ENCODE peak calls at places on chromosomes 13 and 19, in seven cellular contexts. X is PC-3; H is transverse colon; C is CD8-positive, alpha-beta T cell; G is astrocyte; W is breast epithelium; P is tibial artery. N is an unnamed sample.

GRCh38 chr19:44866672-44867071 is 20.6 kb downstream of the NECTIN2 start:
- DNase-seq in H (no peak), X (no peak), W (no peak), G (no peak), P (no peak), C (no peak), N (no peak)

GRCh38 chr13:106696140-106696539 is 128.2 kb upstream of the ARGLU1 start:
- DNase-seq in X (no peak), H (no peak), P (no peak), W (no peak), C (no peak), G (no peak), N (no peak)

GRCh38 chr19:48362716-48363499 is 832 bp downstream of the TMEM143 start:
- DNase-seq in C (peak; percentile 91), W (peak; percentile 93), X (peak; percentile 94), P (peak; percentile 97), H (peak; percentile 96), G (peak; percentile 89), N (peak; percentile 93)

GRCh38 chr19:14476663-14477401 is 1.7 kb upstream of the PTGER1 start:
- DNase-seq in X (peak; percentile 83), W (no peak), G (peak; percentile 68), C (peak; percentile 75), P (no peak), H (peak; percentile 46), N (no peak)

GRCh38 chr13:109454167-109454917 is 332.0 kb downstream of the IRS2 start:
- DNase-seq in W (no peak), C (no peak), G (peak; percentile 55), P (no peak), H (no peak), X (no peak), N (no peak)

GRCh38 chr19:7970716-7971448 is 27.4 kb upstream of the TIMM44 start:
- DNase-seq in H (peak; percentile 18), G (no peak), X (peak; percentile 76), C (no peak), P (no peak), W (no peak), N (peak; percentile 27)

GRCh38 chr19:38674388-38675133 is 27.1 kb downstream of the ACTN4 start:
- DNase-seq in X (no peak), W (no peak), P (no peak), H (no peak), G (peak; percentile 60), C (no peak), N (no peak)

GRCh38 chr19:44951179-44952159 is 3.7 kb upstream of the CLPTM1 start:
- DNase-seq in X (peak; percentile 71), W (peak; percentile 73), G (peak; percentile 52), C (peak; percentile 67), P (peak; percentile 71), H (peak; percentile 54), N (peak; percentile 67)

GRCh38 chr19:46350758-46351159 is 3.9 kb downstream of the PPP5C start:
- DNase-seq in X (no peak), H (no peak), P (no peak), W (no peak), G (no peak), C (no peak), N (peak; percentile 63)

GRCh38 chr19:41327499-41328156 is 17.7 kb downstream of the CCDC97 start:
- DNase-seq in C (peak; percentile 98), W (peak; percentile 78), P (peak; percentile 87), X (peak; percentile 81), H (peak; percentile 88), G (peak; percentile 58), N (peak; percentile 88)

GRCh38 chr13:103803349-103803748 is 737.1 kb upstream of the SLC10A2 start:
- DNase-seq in G (no peak), C (no peak), P (no peak), X (no peak), H (no peak), W (no peak), N (no peak)

GRCh38 chr19:1453525-1454371 is 3.8 kb downstream of the APC2 start:
- DNase-seq in P (no peak), X (peak; percentile 64), H (no peak), C (no peak), W (no peak), G (no peak), N (no peak)

GRCh38 chr19:40599331-40600085 is 1.7 kb upstream of the LTBP4 start:
- DNase-seq in P (peak; percentile 83), X (peak; percentile 7), W (no peak), G (no peak), H (no peak), C (no peak), N (no peak)

GRCh38 chr19:3975637-3976087 is 4.8 kb upstream of the DAPK3 start:
- DNase-seq in W (no peak), H (no peak), P (no peak), C (no peak), G (no peak), X (no peak), N (no peak)

GRCh38 chr13:64127856-64128255 is 2712.2 kb upstream of the PCDH20 start:
- DNase-seq in G (no peak), P (no peak), X (no peak), H (no peak), C (no peak), W (no peak), N (peak; percentile 42)

GRCh38 chr19:2534374-2535050 is 58.6 kb downstream of the GADD45B start:
- DNase-seq in W (no peak), C (no peak), X (no peak), G (no peak), H (no peak), P (no peak), N (no peak)

GRCh38 chr13:80235131-80235530 is 105.8 kb downstream of the SPRY2 start:
- DNase-seq in X (peak; percentile 53), H (no peak), C (no peak), W (no peak), G (peak; percentile 32), P (no peak), N (peak; percentile 79)

GRCh38 chr13:104984296-104984818 is 1551.1 kb downstream of the EFNB2 start:
- DNase-seq in X (peak; percentile 8), P (no peak), W (no peak), H (no peak), C (peak; percentile 45), G (peak; percentile 71), N (peak; percentile 92)

GRCh38 chr13:82905071-82905470 is 977.2 kb downstream of the SLITRK1 start:
- DNase-seq in X (no peak), G (no peak), H (no peak), C (no peak), W (no peak), P (no peak), N (no peak)

GRCh38 chr19:54151362-54152035 is 8.0 kb downstream of the LENG1 start:
- DNase-seq in G (no peak), X (no peak), C (no peak), H (no peak), P (no peak), W (no peak), N (no peak)

GRCh38 chr13:51625555-51626345 is 41.5 kb downstream of the WDFY2 start:
- DNase-seq in G (no peak), P (no peak), C (no peak), W (no peak), X (no peak), H (no peak), N (peak; percentile 27)

GRCh38 chr19:15936950-15937349 is 2.6 kb upstream of the CYP4F11 start:
- DNase-seq in W (no peak), X (no peak), P (no peak), H (no peak), G (no peak), C (no peak), N (no peak)

GRCh38 chr13:52862358-52863206 is 14.1 kb upstream of the PCDH8 start:
- DNase-seq in P (no peak), G (no peak), H (peak; percentile 44), C (no peak), W (no peak), X (peak; percentile 15), N (peak; percentile 15)

GRCh38 chr13:45678282-45678681 is 23.8 kb upstream of the CBY2 start:
- DNase-seq in H (no peak), X (peak; percentile 21), C (no peak), G (no peak), W (no peak), P (no peak), N (no peak)

GRCh38 chr13:99935772-99936171 is 35.8 kb downstream of the ZIC5 start:
- DNase-seq in W (no peak), X (no peak), C (no peak), P (no peak), H (no peak), G (no peak), N (no peak)

GRCh38 chr13:23159205-23159586 is 21.6 kb upstream of the SGCG start:
- DNase-seq in W (no peak), H (no peak), P (no peak), C (no peak), X (peak; percentile 31), G (peak; percentile 2), N (peak; percentile 6)

GRCh38 chr19:9847087-9847671 is 12.1 kb downstream of the PIN1 start:
- DNase-seq in P (peak; percentile 78), G (peak; percentile 90), C (peak; percentile 60), H (peak; percentile 28), X (peak; percentile 86), W (no peak), N (peak; percentile 60)

GRCh38 chr13:45199716-45200115 is 1.1 kb downstream of the KCTD4 start:
- DNase-seq in G (no peak), H (no peak), W (no peak), P (no peak), X (no peak), C (no peak), N (no peak)

GRCh38 chr19:6011206-6011605 is 33.3 kb upstream of the RANBP3 start:
- DNase-seq in X (no peak), C (no peak), G (no peak), W (no peak), P (no peak), H (no peak), N (no peak)

GRCh38 chr13:37118002-37118401 is 12.5 kb upstream of the CSNK1A1L start:
- DNase-seq in P (no peak), G (no peak), H (no peak), W (no peak), C (no peak), X (no peak), N (no peak)
- H3K4me1 ChIP-seq in P (no peaks in the 10 kb centered on the region), G (no peaks in the 10 kb centered on the region), H (no peaks in the 10 kb centered on the region), W (no peaks in the 10 kb centered on the region), C (no peaks in the 10 kb centered on the region), X (no peaks in the 10 kb centered on the region), N (no peaks in the 10 kb centered on the region)

GRCh38 chr13:107843281-107843680 is 372.1 kb downstream of the LIG4 start:
- DNase-seq in C (no peak), W (no peak), X (no peak), G (no peak), H (no peak), P (no peak), N (no peak)
- H3K4me1 ChIP-seq in C (no peaks in the 10 kb centered on the region), W (no peaks in the 10 kb centered on the region), X (peaks cover 15% of the 10 kb centered on the region), G (peaks cover 4% of the 10 kb centered on the region), H (no peaks in the 10 kb centered on the region), P (no peaks in the 10 kb centered on the region), N (peaks cover 5% of the 10 kb centered on the region)

DNA sequence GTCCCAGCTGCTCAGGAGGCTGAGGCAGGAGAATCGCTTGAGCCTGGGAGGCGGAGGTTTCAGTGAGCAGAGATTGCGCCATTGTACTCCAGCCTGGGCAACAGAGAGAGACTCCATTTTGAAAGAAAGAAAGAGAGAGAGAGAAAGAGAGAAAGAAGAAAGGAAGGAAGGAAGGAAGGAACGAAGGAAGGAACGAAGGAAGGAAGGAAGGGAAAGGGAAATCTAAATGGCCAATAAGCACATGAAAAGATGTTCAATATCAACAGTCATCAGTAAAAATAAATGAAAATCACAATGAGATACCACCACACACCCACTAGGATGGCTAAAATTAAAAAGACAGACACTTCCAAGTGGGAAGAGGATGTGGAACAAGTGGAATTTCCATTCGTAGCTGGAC is 19.7 kb downstream of the FXYD5 start:
- DNase-seq in C (no peak), G (no peak), X (no peak), P (no peak), W (no peak), H (no peak), N (no peak)
- H3K4me1 ChIP-seq in C (peaks cover 30% of the 10 kb centered on the region), G (no peaks in the 10 kb centered on the region), X (peaks cover 2% of the 10 kb centered on the region), P (no peaks in the 10 kb centered on the region), W (no peaks in the 10 kb centered on the region), H (no peaks in the 10 kb centered on the region), N (no peaks in the 10 kb centered on the region)

GRCh38 chr13:98524793-98525192 is 52.1 kb downstream of the STK24 start:
- DNase-seq in G (no peak), P (no peak), W (no peak), C (no peak), X (no peak), H (no peak), N (no peak)
- H3K4me1 ChIP-seq in G (no peaks in the 10 kb centered on the region), P (peaks cover 19% of the 10 kb centered on the region), W (peaks cover 6% of the 10 kb centered on the region), C (peaks cover 66% of the 10 kb centered on the region), X (no peaks in the 10 kb centered on the region), H (peaks cover 47% of the 10 kb centered on the region), N (no peaks in the 10 kb centered on the region)